ENCODE peak calls at places on chromosomes 13 and 19, in seven cellular contexts. S is fibroblast of lung, X is NCI-H1048, L is Daoy, P is RWPE1, U is DMS 273 treated with DMSO at 0.1 percent for 48 hours, N is NCI-H1694 treated with DMSO at 0.1 percent for 48 hours. F is an unnamed sample.

GRCh38 chr13:48151343-48151742 is 56.4 kb upstream of the MED4 start:
- DNase-seq in P (no peak), U (no peak), X (no peak), L (no peak), N (no peak), S (no peak), F (no peak)

GRCh38 chr19:47186337-47187022 is 44.5 kb downstream of the BBC3 start:
- DNase-seq in P (no peak), S (no peak), U (no peak), X (no peak), L (no peak), N (no peak), F (no peak)

GRCh38 chr19:45423589-45424190 is at the start of gene ERCC1:
- DNase-seq in U (peak), P (peak), S (peak), X (peak), L (peak), N (peak), F (peak)

GRCh38 chr19:48861313-48861712 is 7.1 kb downstream of the PLEKHA4 start:
- DNase-seq in X (no peak), N (no peak), U (no peak), L (no peak), P (no peak), S (no peak), F (no peak)

GRCh38 chr19:58262922-58263296 is 15.8 kb upstream of the ZNF8 start:
- DNase-seq in U (no peak), L (no peak), S (no peak), X (no peak), P (no peak), N (no peak), F (no peak)

GRCh38 chr19:13521066-13521465 is 14.8 kb upstream of the CACNA1A start:
- DNase-seq in X (no peak), S (no peak), P (no peak), L (peak), U (no peak), N (no peak), F (no peak)

GRCh38 chr13:46184277-46184699 is 2.3 kb upstream of the LCP1 start:
- DNase-seq in X (no peak), S (no peak), U (peak), P (no peak), L (peak), N (peak), F (no peak)

GRCh38 chr13:39596685-39597084 is 6.3 kb downstream of the LHFPL6 start:
- DNase-seq in N (no peak), X (no peak), U (no peak), L (no peak), S (no peak), P (no peak), F (no peak)

GRCh38 chr13:88051746-88052482 is 380.7 kb downstream of the SLITRK5 start:
- DNase-seq in N (no peak), X (no peak), P (no peak), L (no peak), S (no peak), U (no peak), F (no peak)

GRCh38 chr19:38004100-38004504 is 97.1 kb downstream of the SIPA1L3 start:
- DNase-seq in X (no peak), P (no peak), S (no peak), U (no peak), N (no peak), L (no peak), F (no peak)

GRCh38 chr19:10111405-10111811 is at the start of gene P2RY11:
- DNase-seq in S (no peak), U (no peak), P (no peak), X (no peak), L (no peak), N (no peak), F (no peak)

GRCh38 chr19:55487884-55488687 is at the start of gene SSC5D:
- DNase-seq in S (peak), X (no peak), L (peak), P (no peak), U (no peak), N (no peak), F (peak)

F was measured in NCI-H2171 treated with DMSO at 0.1 percent for 48 hours.